ENCODE peak calls at places on chromosomes 13 and 19, in nine cellular contexts. B is MM.1S; L is psoas muscle; U is effector memory CD4-positive, alpha-beta T cell; F is SK-N-SH; X is adrenal gland; R is mucosa of descending colon; Q is neural progenitor cell; K is left ventricle myocardium inferior. V is an unnamed sample. For H3K4me1, the result is how much of the 10 kb centered on the place peaks cover.

GRCh38 chr13:52195052-52195837 is 35.8 kb upstream of the NEK3 start:
- DNase-seq in B (peak), L (peak), U (peak), F (peak), X (peak), R (peak), Q (peak), K (peak), V (no peak)

GRCh38 chr19:58044391-58044790 is 10.6 kb downstream of the ZSCAN1 start:
- DNase-seq in B (no peak), L (no peak), U (no peak), F (no peak), X (no peak), R (no peak), Q (no peak), K (no peak), V (no peak)

GRCh38 chr13:27374650-27375049 is 49.8 kb upstream of the GTF3A start:
- DNase-seq in B (peak), L (peak), U (peak), F (peak), X (peak), R (peak), Q (peak), K (peak), V (peak)

GRCh38 chr13:28958018-28958417 is 137.9 kb downstream of the MTUS2 start:
- DNase-seq in B (no peak), L (no peak), U (no peak), F (no peak), X (no peak), R (no peak), Q (no peak), K (no peak), V (no peak)

GRCh38 chr13:100423375-100423774 is 165.2 kb downstream of the GGACT start:
- DNase-seq in B (no peak), L (no peak), U (no peak), F (no peak), X (no peak), R (no peak), Q (no peak), K (no peak), V (no peak)

GRCh38 chr19:43934055-43934984 is 762 bp downstream of the ZNF45 start:
- DNase-seq in B (no peak), L (no peak), U (no peak), F (peak), X (no peak), R (peak), Q (peak), K (no peak), V (no peak)

GRCh38 chr19:7348587-7349230 is at the start of gene ARHGEF18:
- DNase-seq in B (no peak), L (no peak), U (no peak), F (no peak), X (peak), R (no peak), Q (no peak), K (peak), V (no peak)

GRCh38 chr13:57634829-57635165 is 3.3 kb downstream of the PCDH17 start:
- DNase-seq in B (no peak), L (peak), U (no peak), F (peak), X (no peak), R (no peak), Q (peak), K (no peak), V (peak)

GRCh38 chr19:18895038-18895827 is 725 bp downstream of the CERS1 start:
- DNase-seq in B (peak), L (peak), U (no peak), F (peak), X (peak), R (peak), Q (peak), K (no peak), V (peak)

GRCh38 chr13:113013878-113014751 is 45.1 kb downstream of the MCF2L start:
- DNase-seq in B (no peak), L (no peak), U (no peak), F (no peak), X (no peak), R (no peak), Q (no peak), K (no peak), V (no peak)

GRCh38 chr13:26679945-26680516 is 80.6 kb downstream of the GPR12 start:
- DNase-seq in B (no peak), L (no peak), U (no peak), F (no peak), X (no peak), R (no peak), Q (peak), K (no peak), V (no peak)

GRCh38 chr13:31476753-31477152 is 262.6 kb upstream of the RXFP2 start:
- DNase-seq in B (no peak), L (no peak), U (no peak), F (no peak), X (no peak), R (no peak), Q (no peak), K (no peak), V (no peak)

GRCh38 chr13:76023644-76024043 is 387.5 kb downstream of the LMO7 start:
- DNase-seq in B (no peak), L (no peak), U (no peak), F (no peak), X (no peak), R (no peak), Q (no peak), K (no peak), V (no peak)

GRCh38 chr19:35124098-35125060 is 8.8 kb downstream of the FXYD3 start:
- DNase-seq in B (peak), L (peak), U (peak), F (peak), X (peak), R (peak), Q (peak), K (peak), V (peak)

GRCh38 chr19:17886515-17886914 is 14.8 kb downstream of the SLC5A5 start:
- DNase-seq in B (no peak), L (no peak), U (no peak), F (no peak), X (no peak), R (no peak), Q (no peak), K (no peak), V (no peak)

GRCh38 chr13:29140277-29140676 is 320.1 kb downstream of the MTUS2 start:
- DNase-seq in B (no peak), L (no peak), U (no peak), F (no peak), X (no peak), R (no peak), Q (no peak), K (peak), V (no peak)

GRCh38 chr19:27793128-27793643 is 1419.8 kb downstream of the UQCRFS1 start:
- DNase-seq in B (peak), L (peak), U (peak), F (peak), X (peak), R (peak), Q (peak), K (peak), V (peak)

GRCh38 chr13:34764246-34764645 is 177.8 kb upstream of the NBEA start:
- DNase-seq in B (no peak), L (no peak), U (no peak), F (no peak), X (no peak), R (no peak), Q (no peak), K (no peak), V (no peak)

GRCh38 chr13:95438297-95438696 is 114.2 kb upstream of the CLDN10 start:
- DNase-seq in B (no peak), L (no peak), U (no peak), F (peak), X (no peak), R (no peak), Q (no peak), K (no peak), V (no peak)

GRCh38 chr13:109868583-109869311 is 82.4 kb upstream of the IRS2 start:
- DNase-seq in B (no peak), L (no peak), U (no peak), F (no peak), X (peak), R (no peak), Q (no peak), K (no peak), V (no peak)

GRCh38 chr13:66532146-66532545 is 698.0 kb downstream of the PCDH9 start:
- DNase-seq in B (no peak), L (no peak), U (no peak), F (no peak), X (no peak), R (no peak), Q (no peak), K (no peak), V (no peak)

GRCh38 chr13:76713280-76713679 is 172.9 kb downstream of the KCTD12 start:
- DNase-seq in B (no peak), L (no peak), U (no peak), F (no peak), X (no peak), R (no peak), Q (no peak), K (no peak), V (no peak)

GRCh38 chr19:5036733-5037681 is 68.1 kb downstream of the KDM4B start:
- DNase-seq in B (no peak), L (peak), U (no peak), F (peak), X (no peak), R (no peak), Q (no peak), K (peak), V (peak)

GRCh38 chr19:47186337-47187022 is 44.5 kb downstream of the BBC3 start:
- DNase-seq in B (no peak), L (no peak), U (peak), F (peak), X (no peak), R (peak), Q (no peak), K (no peak), V (no peak)

DNA sequence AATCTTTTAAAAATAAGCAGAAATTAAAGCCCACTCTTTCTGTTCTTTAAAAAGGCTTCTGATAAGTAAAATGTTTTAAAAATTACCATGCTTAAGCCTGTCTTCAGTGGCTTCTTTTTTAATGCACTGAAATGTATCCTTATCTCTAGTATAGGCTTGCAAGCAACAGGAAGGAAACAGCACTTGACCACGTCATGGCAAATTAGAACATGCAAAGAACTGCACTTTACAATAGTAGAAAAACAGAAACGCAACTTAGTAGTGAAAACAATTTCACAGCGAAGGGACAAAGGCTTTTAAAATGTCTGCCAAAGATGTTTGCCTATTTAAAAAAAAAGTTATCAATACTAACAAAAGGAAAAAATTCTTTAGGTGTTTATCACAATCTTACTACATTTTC is 36.3 kb downstream of the ELF1 start:
- DNase-seq in B (peak), L (no peak), U (peak), F (peak), X (peak), R (peak), Q (no peak), K (no peak), V (no peak)
- H3K4me1 ChIP-seq in B (under half), L (under half), U (under half), F (under half), X (under half), R (under half), Q (under half), K (half or more), V (under half)

DNA sequence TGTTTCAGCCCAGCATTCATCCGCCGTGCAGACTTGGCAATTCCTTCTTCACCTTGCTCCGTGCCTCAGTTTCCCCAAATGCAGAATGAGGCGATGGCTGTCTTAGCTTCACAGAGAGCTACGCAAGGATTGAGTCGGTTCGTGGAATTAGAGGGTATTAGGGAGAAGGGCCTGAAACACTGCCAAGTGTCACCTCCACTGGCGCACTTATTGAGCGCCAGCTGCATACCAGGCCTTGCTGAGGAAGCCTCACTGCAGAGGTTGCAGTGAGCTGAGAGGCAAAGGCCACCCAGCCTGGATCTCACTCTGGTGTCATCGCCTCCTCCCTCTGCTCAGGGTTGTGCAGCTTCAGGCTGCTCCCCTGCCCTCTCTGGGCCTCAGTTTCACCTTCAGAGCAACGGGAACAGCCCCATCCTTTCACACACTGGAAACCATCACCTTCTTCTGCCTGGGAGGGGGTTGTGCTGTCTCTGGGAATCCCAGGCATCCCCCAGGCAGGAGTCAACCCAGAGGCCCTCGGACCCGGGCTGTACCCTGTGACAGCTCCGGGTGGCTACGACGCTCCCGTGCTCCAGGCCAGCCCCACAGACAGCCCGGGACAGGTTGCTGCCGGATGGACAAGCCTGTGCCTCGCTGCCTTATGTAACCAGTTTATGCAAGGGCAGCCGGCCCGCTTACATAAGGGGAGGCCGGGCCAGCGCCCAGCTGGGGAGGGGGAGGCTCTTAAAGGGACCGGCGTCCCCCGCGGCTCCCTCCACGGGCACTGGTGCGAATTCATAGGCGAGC is 31.9 kb downstream of the NFIC start:
- DNase-seq in B (no peak), L (peak), U (no peak), F (no peak), X (peak), R (peak), Q (peak), K (peak), V (no peak)
- H3K4me1 ChIP-seq in B (under half), L (half or more), U (under half), F (under half), X (under half), R (under half), Q (under half), K (half or more), V (under half)

DNA sequence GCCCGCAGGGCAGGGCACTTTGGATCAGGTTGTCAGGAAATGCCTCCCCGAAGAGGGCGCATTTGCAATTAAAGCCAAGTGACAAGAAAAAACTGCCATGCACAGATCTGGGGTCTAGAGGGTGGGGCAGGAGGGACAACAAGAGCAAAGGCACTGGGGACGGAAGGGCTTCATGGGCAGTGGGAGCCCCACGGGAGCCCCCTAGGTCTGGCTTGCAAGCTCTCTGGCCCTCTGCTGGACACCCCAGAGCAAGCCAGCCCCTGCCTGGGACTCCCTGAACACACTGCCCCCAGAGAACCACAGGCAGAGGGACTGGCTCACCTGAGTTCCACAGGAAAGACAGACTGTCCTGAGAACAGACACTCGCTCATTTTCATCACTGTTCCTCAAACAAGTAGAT is 30.2 kb upstream of the C19orf12 start:
- DNase-seq in B (no peak), L (no peak), U (no peak), F (peak), X (no peak), R (no peak), Q (peak), K (no peak), V (no peak)
- H3K4me1 ChIP-seq in B (under half), L (under half), U (under half), F (under half), X (under half), R (under half), Q (under half), K (under half), V (under half)

GRCh38 chr19:55369651-55370304 is 485 bp downstream of the IL11 start:
- DNase-seq in B (no peak), L (no peak), U (peak), F (peak), X (peak), R (no peak), Q (peak), K (no peak), V (peak)

GRCh38 chr19:55368701-55369563 is 1.3 kb downstream of the IL11 start:
- DNase-seq in B (no peak), L (no peak), U (no peak), F (peak), X (no peak), R (no peak), Q (peak), K (no peak), V (no peak)

GRCh38 chr19:55372316-55373081 is 2.2 kb upstream of the IL11 start:
- DNase-seq in B (no peak), L (no peak), U (peak), F (peak), X (no peak), R (no peak), Q (no peak), K (no peak), V (no peak)

GRCh38 chr19:55368106-55368505 is 2.2 kb downstream of the IL11 start:
- DNase-seq in B (no peak), L (no peak), U (no peak), F (no peak), X (no peak), R (no peak), Q (no peak), K (no peak), V (no peak)

DNA sequence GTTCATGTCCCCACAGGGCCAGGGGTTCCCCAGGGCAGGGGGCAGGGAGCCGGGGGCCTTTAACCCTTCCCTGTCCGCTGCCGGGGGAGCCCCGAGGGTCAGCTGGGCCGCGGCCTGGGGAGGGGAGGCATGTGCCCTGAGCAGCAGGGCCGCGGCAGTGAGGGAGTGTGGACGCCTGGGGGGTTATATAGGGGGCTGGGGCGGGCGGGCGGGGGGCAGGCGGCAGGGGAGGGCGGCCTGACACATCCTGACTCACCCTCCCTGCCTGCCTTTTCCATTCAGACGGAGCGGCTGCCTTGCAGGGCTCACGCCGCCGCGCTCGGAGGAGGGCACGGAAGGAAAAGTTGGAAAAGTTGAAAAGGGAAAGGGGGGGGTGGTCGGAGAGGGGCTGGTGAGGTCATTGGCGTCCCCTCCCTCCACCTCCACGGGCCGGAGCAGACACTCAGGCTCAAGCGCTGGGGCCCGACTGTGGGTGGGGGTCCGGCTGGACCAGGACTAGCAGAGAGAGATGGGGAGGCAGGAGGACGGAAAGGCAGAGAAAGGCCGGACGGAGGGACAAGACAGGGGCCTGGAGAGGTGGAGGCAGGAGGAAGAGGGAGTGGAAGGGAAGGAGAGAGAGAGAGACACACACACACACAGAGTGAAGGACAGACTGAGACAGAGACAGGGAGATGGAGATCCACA is at the start of gene IL11:
- DNase-seq in B (no peak), L (no peak), U (no peak), F (no peak), X (no peak), R (no peak), Q (peak), K (no peak), V (no peak)
- H3K4me1 ChIP-seq in B (under half), L (under half), U (under half), F (under half), X (under half), R (under half), Q (under half), K (under half), V (under half)

DNA sequence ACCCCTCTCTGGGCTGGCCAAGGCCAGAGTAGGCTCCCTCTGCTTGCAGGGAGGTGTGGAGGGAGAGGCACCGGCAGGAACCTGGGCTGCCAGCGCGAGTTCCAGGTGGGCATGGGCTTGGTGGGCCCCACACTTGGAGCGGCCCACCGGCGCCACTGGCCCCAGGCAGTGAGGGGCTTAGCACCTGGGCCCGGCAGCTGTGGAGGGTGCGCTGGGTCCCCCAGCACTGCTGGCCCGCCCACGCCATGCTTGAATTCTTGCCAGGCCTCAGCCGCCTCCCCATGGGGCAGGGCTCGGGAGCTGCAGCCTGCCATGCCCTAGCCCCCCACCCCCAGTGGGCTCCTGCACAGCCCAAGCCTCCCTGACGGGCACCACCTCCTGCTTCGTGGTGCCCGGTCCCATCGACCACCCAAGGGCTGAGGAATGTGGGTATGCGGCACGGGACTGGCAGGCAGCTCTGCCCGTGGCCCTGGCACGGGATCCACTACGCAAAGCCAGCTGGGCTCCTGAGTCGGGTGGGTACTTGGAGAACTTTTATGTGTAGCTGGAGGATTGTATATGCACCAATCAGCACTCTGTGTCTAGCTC is 1648.0 kb downstream of the OLFM4 start:
- DNase-seq in B (no peak), L (no peak), U (no peak), F (no peak), X (no peak), R (no peak), Q (no peak), K (no peak), V (no peak)
- H3K4me1 ChIP-seq in B (under half), L (under half), U (under half), F (under half), X (under half), R (under half), Q (under half), K (under half), V (under half)